ENCODE peak calls at places on chromosomes 5 and 9, in ten cellular contexts. One of them, this sample, is unnamed.

GRCh38 chr9:20349568-20349967 is 272.7 kb downstream of the MLLT3 start:
- DNase-seq in epithelial cell of esophagus: no peak
- DNase-seq in activated naive CD8-positive, alpha-beta T cell treated with anti-CD3 and anti-CD28 coated beads, Interleukin-2, amount 50 U/mL, for 24 hours: no peak
- DNase-seq in naive thymus-derived CD4-positive, alpha-beta T cell: no peak
- DNase-seq in endothelial cell: no peak
- DNase-seq in HTR-8/SVneo: no peak
- DNase-seq in H4: no peak
- DNase-seq in activated CD4-positive, alpha-beta T cell treated with anti-CD3 and anti-CD28 coated beads, Interleukin-2, amount 10 ng/mL, durations not matched to agents 7 days and 5 days: no peak
- DNase-seq in T-helper 9 cell: no peak
- DNase-seq in GM23338: no peak
- DNase-seq in this sample: no peak

GRCh38 chr9:126117631-126118030 is 209.0 kb upstream of the MVB12B start:
- DNase-seq in epithelial cell of esophagus: no peak
- DNase-seq in activated naive CD8-positive, alpha-beta T cell treated with anti-CD3 and anti-CD28 coated beads, Interleukin-2, amount 50 U/mL, for 24 hours: no peak
- DNase-seq in naive thymus-derived CD4-positive, alpha-beta T cell: no peak
- DNase-seq in endothelial cell: no peak
- DNase-seq in HTR-8/SVneo: no peak
- DNase-seq in H4: no peak
- DNase-seq in activated CD4-positive, alpha-beta T cell treated with anti-CD3 and anti-CD28 coated beads, Interleukin-2, amount 10 ng/mL, durations not matched to agents 7 days and 5 days: no peak
- DNase-seq in T-helper 9 cell: no peak
- DNase-seq in GM23338: no peak
- DNase-seq in this sample: no peak

GRCh38 chr9:109817846-109818472 is 38.0 kb downstream of the PALM2AKAP2 start:
- DNase-seq in epithelial cell of esophagus: peak
- DNase-seq in activated naive CD8-positive, alpha-beta T cell treated with anti-CD3 and anti-CD28 coated beads, Interleukin-2, amount 50 U/mL, for 24 hours: peak
- DNase-seq in naive thymus-derived CD4-positive, alpha-beta T cell: no peak
- DNase-seq in endothelial cell: peak
- DNase-seq in HTR-8/SVneo: peak
- DNase-seq in H4: peak
- DNase-seq in activated CD4-positive, alpha-beta T cell treated with anti-CD3 and anti-CD28 coated beads, Interleukin-2, amount 10 ng/mL, durations not matched to agents 7 days and 5 days: peak
- DNase-seq in T-helper 9 cell: no peak
- DNase-seq in GM23338: peak
- DNase-seq in this sample: no peak

GRCh38 chr5:137113161-137113560 is 386.0 kb downstream of the SPOCK1 start:
- DNase-seq in epithelial cell of esophagus: no peak
- DNase-seq in activated naive CD8-positive, alpha-beta T cell treated with anti-CD3 and anti-CD28 coated beads, Interleukin-2, amount 50 U/mL, for 24 hours: no peak
- DNase-seq in naive thymus-derived CD4-positive, alpha-beta T cell: no peak
- DNase-seq in endothelial cell: no peak
- DNase-seq in HTR-8/SVneo: no peak
- DNase-seq in H4: no peak
- DNase-seq in activated CD4-positive, alpha-beta T cell treated with anti-CD3 and anti-CD28 coated beads, Interleukin-2, amount 10 ng/mL, durations not matched to agents 7 days and 5 days: no peak
- DNase-seq in T-helper 9 cell: no peak
- DNase-seq in GM23338: no peak
- DNase-seq in this sample: no peak

GRCh38 chr5:133246376-133247144 is 194.7 kb downstream of the HSPA4 start:
- DNase-seq in epithelial cell of esophagus: no peak
- DNase-seq in activated naive CD8-positive, alpha-beta T cell treated with anti-CD3 and anti-CD28 coated beads, Interleukin-2, amount 50 U/mL, for 24 hours: no peak
- DNase-seq in naive thymus-derived CD4-positive, alpha-beta T cell: no peak
- DNase-seq in endothelial cell: no peak
- DNase-seq in HTR-8/SVneo: no peak
- DNase-seq in H4: no peak
- DNase-seq in activated CD4-positive, alpha-beta T cell treated with anti-CD3 and anti-CD28 coated beads, Interleukin-2, amount 10 ng/mL, durations not matched to agents 7 days and 5 days: no peak
- DNase-seq in T-helper 9 cell: no peak
- DNase-seq in GM23338: no peak
- DNase-seq in this sample: no peak

GRCh38 chr5:78747703-78748359 is 99.3 kb upstream of the LHFPL2 start:
- DNase-seq in epithelial cell of esophagus: no peak
- DNase-seq in activated naive CD8-positive, alpha-beta T cell treated with anti-CD3 and anti-CD28 coated beads, Interleukin-2, amount 50 U/mL, for 24 hours: no peak
- DNase-seq in naive thymus-derived CD4-positive, alpha-beta T cell: no peak
- DNase-seq in endothelial cell: no peak
- DNase-seq in HTR-8/SVneo: no peak
- DNase-seq in H4: peak
- DNase-seq in activated CD4-positive, alpha-beta T cell treated with anti-CD3 and anti-CD28 coated beads, Interleukin-2, amount 10 ng/mL, durations not matched to agents 7 days and 5 days: no peak
- DNase-seq in T-helper 9 cell: no peak
- DNase-seq in GM23338: peak
- DNase-seq in this sample: no peak

GRCh38 chr5:172055996-172056395 is 49.6 kb upstream of the FBXW11 start:
- DNase-seq in epithelial cell of esophagus: no peak
- DNase-seq in activated naive CD8-positive, alpha-beta T cell treated with anti-CD3 and anti-CD28 coated beads, Interleukin-2, amount 50 U/mL, for 24 hours: no peak
- DNase-seq in naive thymus-derived CD4-positive, alpha-beta T cell: no peak
- DNase-seq in endothelial cell: no peak
- DNase-seq in HTR-8/SVneo: no peak
- DNase-seq in H4: no peak
- DNase-seq in activated CD4-positive, alpha-beta T cell treated with anti-CD3 and anti-CD28 coated beads, Interleukin-2, amount 10 ng/mL, durations not matched to agents 7 days and 5 days: no peak
- DNase-seq in T-helper 9 cell: no peak
- DNase-seq in GM23338: no peak
- DNase-seq in this sample: no peak

GRCh38 chr5:68272289-68272688 is 56.7 kb downstream of the PIK3R1 start:
- DNase-seq in epithelial cell of esophagus: no peak
- DNase-seq in activated naive CD8-positive, alpha-beta T cell treated with anti-CD3 and anti-CD28 coated beads, Interleukin-2, amount 50 U/mL, for 24 hours: no peak
- DNase-seq in naive thymus-derived CD4-positive, alpha-beta T cell: no peak
- DNase-seq in endothelial cell: no peak
- DNase-seq in HTR-8/SVneo: no peak
- DNase-seq in H4: no peak
- DNase-seq in activated CD4-positive, alpha-beta T cell treated with anti-CD3 and anti-CD28 coated beads, Interleukin-2, amount 10 ng/mL, durations not matched to agents 7 days and 5 days: no peak
- DNase-seq in T-helper 9 cell: no peak
- DNase-seq in GM23338: no peak
- DNase-seq in this sample: no peak

GRCh38 chr5:115738807-115739206 is 77.7 kb downstream of the CDO1 start:
- DNase-seq in epithelial cell of esophagus: no peak
- DNase-seq in activated naive CD8-positive, alpha-beta T cell treated with anti-CD3 and anti-CD28 coated beads, Interleukin-2, amount 50 U/mL, for 24 hours: no peak
- DNase-seq in naive thymus-derived CD4-positive, alpha-beta T cell: no peak
- DNase-seq in endothelial cell: no peak
- DNase-seq in HTR-8/SVneo: no peak
- DNase-seq in H4: no peak
- DNase-seq in activated CD4-positive, alpha-beta T cell treated with anti-CD3 and anti-CD28 coated beads, Interleukin-2, amount 10 ng/mL, durations not matched to agents 7 days and 5 days: no peak
- DNase-seq in T-helper 9 cell: no peak
- DNase-seq in GM23338: no peak
- DNase-seq in this sample: no peak

GRCh38 chr9:135479469-135480052 is at the start of gene PPP1R26:
- DNase-seq in epithelial cell of esophagus: no peak
- DNase-seq in activated naive CD8-positive, alpha-beta T cell treated with anti-CD3 and anti-CD28 coated beads, Interleukin-2, amount 50 U/mL, for 24 hours: no peak
- DNase-seq in naive thymus-derived CD4-positive, alpha-beta T cell: no peak
- DNase-seq in endothelial cell: no peak
- DNase-seq in HTR-8/SVneo: peak
- DNase-seq in H4: peak
- DNase-seq in activated CD4-positive, alpha-beta T cell treated with anti-CD3 and anti-CD28 coated beads, Interleukin-2, amount 10 ng/mL, durations not matched to agents 7 days and 5 days: no peak
- DNase-seq in T-helper 9 cell: no peak
- DNase-seq in GM23338: peak
- DNase-seq in this sample: no peak

GRCh38 chr9:132575811-132576210 is 6.6 kb upstream of the BARHL1 start:
- DNase-seq in epithelial cell of esophagus: no peak
- DNase-seq in activated naive CD8-positive, alpha-beta T cell treated with anti-CD3 and anti-CD28 coated beads, Interleukin-2, amount 50 U/mL, for 24 hours: no peak
- DNase-seq in naive thymus-derived CD4-positive, alpha-beta T cell: no peak
- DNase-seq in endothelial cell: no peak
- DNase-seq in HTR-8/SVneo: no peak
- DNase-seq in H4: no peak
- DNase-seq in activated CD4-positive, alpha-beta T cell treated with anti-CD3 and anti-CD28 coated beads, Interleukin-2, amount 10 ng/mL, durations not matched to agents 7 days and 5 days: no peak
- DNase-seq in T-helper 9 cell: no peak
- DNase-seq in GM23338: no peak
- DNase-seq in this sample: no peak

GRCh38 chr9:14030350-14030823 is 283.6 kb downstream of the NFIB start:
- DNase-seq in epithelial cell of esophagus: peak
- DNase-seq in activated naive CD8-positive, alpha-beta T cell treated with anti-CD3 and anti-CD28 coated beads, Interleukin-2, amount 50 U/mL, for 24 hours: no peak
- DNase-seq in naive thymus-derived CD4-positive, alpha-beta T cell: no peak
- DNase-seq in endothelial cell: no peak
- DNase-seq in HTR-8/SVneo: peak
- DNase-seq in H4: peak
- DNase-seq in activated CD4-positive, alpha-beta T cell treated with anti-CD3 and anti-CD28 coated beads, Interleukin-2, amount 10 ng/mL, durations not matched to agents 7 days and 5 days: no peak
- DNase-seq in T-helper 9 cell: no peak
- DNase-seq in GM23338: no peak
- DNase-seq in this sample: no peak

GRCh38 chr9:134412298-134412711 is 86.0 kb downstream of the RXRA start:
- DNase-seq in epithelial cell of esophagus: peak
- DNase-seq in activated naive CD8-positive, alpha-beta T cell treated with anti-CD3 and anti-CD28 coated beads, Interleukin-2, amount 50 U/mL, for 24 hours: no peak
- DNase-seq in naive thymus-derived CD4-positive, alpha-beta T cell: no peak
- DNase-seq in endothelial cell: no peak
- DNase-seq in HTR-8/SVneo: no peak
- DNase-seq in H4: no peak
- DNase-seq in activated CD4-positive, alpha-beta T cell treated with anti-CD3 and anti-CD28 coated beads, Interleukin-2, amount 10 ng/mL, durations not matched to agents 7 days and 5 days: no peak
- DNase-seq in T-helper 9 cell: no peak
- DNase-seq in GM23338: no peak
- DNase-seq in this sample: no peak

This sample was measured in T follicular helper cell.